ENCODE peak calls at places on chromosome 11, in seven cellular contexts. One of them, this sample, is unnamed.
A peak's percentile ranks its signal among the peaks of the same experiment; 100 is the strongest.

GRCh38 chr11:58626915-58627483 is 4.5 kb downstream of the CNTF start:
- DNase-seq in CD4-positive, alpha-beta memory T cell: no peak
- DNase-seq in PC-9: no peak
- DNase-seq in neural progenitor cell: no peak
- DNase-seq in heart right ventricle: no peak
- DNase-seq in IMR-90: peak; percentile 6
- DNase-seq in effector memory CD4-positive, alpha-beta T cell: no peak
- DNase-seq in this sample: no peak

GRCh38 chr11:122523841-122524531 is 131.5 kb upstream of the UBASH3B start:
- DNase-seq in effector memory CD4-positive, alpha-beta T cell: no peak
- DNase-seq in neural progenitor cell: peak; percentile 22
- DNase-seq in heart right ventricle: no peak
- DNase-seq in PC-9: no peak
- DNase-seq in CD4-positive, alpha-beta memory T cell: no peak
- DNase-seq in IMR-90: no peak
- DNase-seq in this sample: no peak

GRCh38 chr11:62553839-62554361 is 7.3 kb upstream of the AHNAK start:
- DNase-seq in heart right ventricle: no peak
- DNase-seq in neural progenitor cell: no peak
- DNase-seq in effector memory CD4-positive, alpha-beta T cell: no peak
- DNase-seq in PC-9: peak; percentile 74
- DNase-seq in IMR-90: peak; percentile 92
- DNase-seq in CD4-positive, alpha-beta memory T cell: no peak
- DNase-seq in this sample: peak; percentile 86

GRCh38 chr11:3163241-3163981 is 1.7 kb downstream of the OSBPL5 start:
- DNase-seq in neural progenitor cell: no peak
- DNase-seq in IMR-90: no peak
- DNase-seq in effector memory CD4-positive, alpha-beta T cell: no peak
- DNase-seq in CD4-positive, alpha-beta memory T cell: no peak
- DNase-seq in PC-9: no peak
- DNase-seq in heart right ventricle: peak; percentile 12
- DNase-seq in this sample: peak; percentile 50

GRCh38 chr11:109075976-109076375 is 346.0 kb upstream of the C11orf87 start:
- DNase-seq in heart right ventricle: peak; percentile 33
- DNase-seq in CD4-positive, alpha-beta memory T cell: no peak
- DNase-seq in IMR-90: no peak
- DNase-seq in PC-9: no peak
- DNase-seq in neural progenitor cell: no peak
- DNase-seq in effector memory CD4-positive, alpha-beta T cell: no peak
- DNase-seq in this sample: no peak

GRCh38 chr11:17551347-17552040 is 4.4 kb downstream of the OTOG start:
- DNase-seq in PC-9: no peak
- DNase-seq in IMR-90: no peak
- DNase-seq in CD4-positive, alpha-beta memory T cell: no peak
- DNase-seq in heart right ventricle: no peak
- DNase-seq in effector memory CD4-positive, alpha-beta T cell: no peak
- DNase-seq in neural progenitor cell: no peak
- DNase-seq in this sample: no peak

GRCh38 chr11:72848846-72849466 is 34.7 kb downstream of the ATG16L2 start:
- DNase-seq in heart right ventricle: no peak
- DNase-seq in neural progenitor cell: peak; percentile 59
- DNase-seq in CD4-positive, alpha-beta memory T cell: peak; percentile 48
- DNase-seq in PC-9: peak; percentile 33
- DNase-seq in effector memory CD4-positive, alpha-beta T cell: no peak
- DNase-seq in IMR-90: peak; percentile 60
- DNase-seq in this sample: no peak

GRCh38 chr11:31408205-31408604 is 38.5 kb downstream of the DNAJC24 start:
- DNase-seq in CD4-positive, alpha-beta memory T cell: no peak
- DNase-seq in effector memory CD4-positive, alpha-beta T cell: no peak
- DNase-seq in heart right ventricle: no peak
- DNase-seq in neural progenitor cell: no peak
- DNase-seq in IMR-90: no peak
- DNase-seq in PC-9: no peak
- DNase-seq in this sample: no peak

GRCh38 chr11:70544774-70545625 is 146.7 kb downstream of the CTTN start:
- DNase-seq in IMR-90: peak; percentile 23
- DNase-seq in effector memory CD4-positive, alpha-beta T cell: no peak
- DNase-seq in heart right ventricle: no peak
- DNase-seq in PC-9: peak; percentile 74
- DNase-seq in CD4-positive, alpha-beta memory T cell: no peak
- DNase-seq in neural progenitor cell: peak; percentile 91
- DNase-seq in this sample: peak; percentile 29

GRCh38 chr11:132909016-132909606 is 623.2 kb downstream of the OPCML start:
- DNase-seq in PC-9: no peak
- DNase-seq in IMR-90: no peak
- DNase-seq in effector memory CD4-positive, alpha-beta T cell: no peak
- DNase-seq in CD4-positive, alpha-beta memory T cell: no peak
- DNase-seq in heart right ventricle: no peak
- DNase-seq in neural progenitor cell: no peak
- DNase-seq in this sample: no peak

GRCh38 chr11:109435121-109435742 is 13.2 kb downstream of the C11orf87 start:
- DNase-seq in PC-9: no peak
- DNase-seq in effector memory CD4-positive, alpha-beta T cell: no peak
- DNase-seq in heart right ventricle: no peak
- DNase-seq in CD4-positive, alpha-beta memory T cell: no peak
- DNase-seq in neural progenitor cell: no peak
- DNase-seq in IMR-90: peak; percentile 62
- DNase-seq in this sample: no peak

GRCh38 chr11:96114178-96115070 is 190.5 kb upstream of the MTMR2 start:
- DNase-seq in effector memory CD4-positive, alpha-beta T cell: no peak
- DNase-seq in CD4-positive, alpha-beta memory T cell: no peak
- DNase-seq in heart right ventricle: no peak
- DNase-seq in IMR-90: no peak
- DNase-seq in neural progenitor cell: no peak
- DNase-seq in PC-9: peak; percentile 14
- DNase-seq in this sample: no peak

GRCh38 chr11:86183694-86184093 is 60.9 kb upstream of the EED start:
- DNase-seq in IMR-90: peak; percentile 76
- DNase-seq in PC-9: no peak
- DNase-seq in neural progenitor cell: no peak
- DNase-seq in heart right ventricle: no peak
- DNase-seq in CD4-positive, alpha-beta memory T cell: no peak
- DNase-seq in effector memory CD4-positive, alpha-beta T cell: no peak
- DNase-seq in this sample: no peak

GRCh38 chr11:57069942-57070341 is 81.2 kb downstream of the OR5AK2 start:
- DNase-seq in effector memory CD4-positive, alpha-beta T cell: no peak
- DNase-seq in neural progenitor cell: no peak
- DNase-seq in CD4-positive, alpha-beta memory T cell: no peak
- DNase-seq in IMR-90: no peak
- DNase-seq in heart right ventricle: no peak
- DNase-seq in PC-9: no peak
- DNase-seq in this sample: no peak

GRCh38 chr11:73995731-73996130 is 13.1 kb upstream of the UCP2 start:
- DNase-seq in neural progenitor cell: no peak
- DNase-seq in IMR-90: no peak
- DNase-seq in heart right ventricle: no peak
- DNase-seq in CD4-positive, alpha-beta memory T cell: peak; percentile 76
- DNase-seq in PC-9: no peak
- DNase-seq in effector memory CD4-positive, alpha-beta T cell: no peak
- DNase-seq in this sample: no peak

GRCh38 chr11:29486301-29486700 is 530.5 kb downstream of the KCNA4 start:
- DNase-seq in effector memory CD4-positive, alpha-beta T cell: no peak
- DNase-seq in neural progenitor cell: no peak
- DNase-seq in CD4-positive, alpha-beta memory T cell: no peak
- DNase-seq in PC-9: no peak
- DNase-seq in heart right ventricle: no peak
- DNase-seq in IMR-90: no peak
- DNase-seq in this sample: no peak

GRCh38 chr11:29485641-29486040 is 531.2 kb downstream of the KCNA4 start:
- DNase-seq in CD4-positive, alpha-beta memory T cell: no peak
- DNase-seq in heart right ventricle: no peak
- DNase-seq in IMR-90: peak; percentile 1
- DNase-seq in PC-9: no peak
- DNase-seq in effector memory CD4-positive, alpha-beta T cell: no peak
- DNase-seq in neural progenitor cell: no peak
- DNase-seq in this sample: no peak

GRCh38 chr11:29481721-29482120 is 535.1 kb downstream of the KCNA4 start:
- DNase-seq in neural progenitor cell: no peak
- DNase-seq in effector memory CD4-positive, alpha-beta T cell: no peak
- DNase-seq in IMR-90: no peak
- DNase-seq in heart right ventricle: no peak
- DNase-seq in PC-9: no peak
- DNase-seq in CD4-positive, alpha-beta memory T cell: no peak
- DNase-seq in this sample: no peak

GRCh38 chr11:29482510-29482909 is 534.3 kb downstream of the KCNA4 start:
- DNase-seq in effector memory CD4-positive, alpha-beta T cell: no peak
- DNase-seq in IMR-90: no peak
- DNase-seq in heart right ventricle: no peak
- DNase-seq in neural progenitor cell: no peak
- DNase-seq in CD4-positive, alpha-beta memory T cell: no peak
- DNase-seq in PC-9: no peak
- DNase-seq in this sample: no peak

GRCh38 chr11:29484548-29484947 is 532.3 kb downstream of the KCNA4 start:
- DNase-seq in neural progenitor cell: no peak
- DNase-seq in heart right ventricle: no peak
- DNase-seq in CD4-positive, alpha-beta memory T cell: no peak
- DNase-seq in IMR-90: no peak
- DNase-seq in PC-9: no peak
- DNase-seq in effector memory CD4-positive, alpha-beta T cell: no peak
- DNase-seq in this sample: no peak
- H3K4me1 ChIP-seq in neural progenitor cell: no peaks in the 10 kb centered on the region
- H3K4me1 ChIP-seq in heart right ventricle: no peaks in the 10 kb centered on the region
- H3K4me1 ChIP-seq in CD4-positive, alpha-beta memory T cell: no peaks in the 10 kb centered on the region
- H3K4me1 ChIP-seq in IMR-90: no peaks in the 10 kb centered on the region
- H3K4me1 ChIP-seq in PC-9: no peaks in the 10 kb centered on the region
- H3K4me1 ChIP-seq in effector memory CD4-positive, alpha-beta T cell: no peaks in the 10 kb centered on the region
- H3K4me1 ChIP-seq in this sample: no peaks in the 10 kb centered on the region

GRCh38 chr11:35065566-35065965 is 73.4 kb upstream of the CD44 start:
- DNase-seq in heart right ventricle: no peak
- DNase-seq in neural progenitor cell: no peak
- DNase-seq in PC-9: no peak
- DNase-seq in IMR-90: peak; percentile 59
- DNase-seq in CD4-positive, alpha-beta memory T cell: no peak
- DNase-seq in effector memory CD4-positive, alpha-beta T cell: no peak
- DNase-seq in this sample: no peak
- H3K4me1 ChIP-seq in heart right ventricle: no peaks in the 10 kb centered on the region
- H3K4me1 ChIP-seq in neural progenitor cell: no peaks in the 10 kb centered on the region
- H3K4me1 ChIP-seq in PC-9: no peaks in the 10 kb centered on the region
- H3K4me1 ChIP-seq in IMR-90: peaks cover 15% of the 10 kb centered on the region
- H3K4me1 ChIP-seq in CD4-positive, alpha-beta memory T cell: peaks cover 40% of the 10 kb centered on the region
- H3K4me1 ChIP-seq in effector memory CD4-positive, alpha-beta T cell: peaks cover 22% of the 10 kb centered on the region
- H3K4me1 ChIP-seq in this sample: no peaks in the 10 kb centered on the region

GRCh38 chr11:15124528-15124927 is 9.8 kb downstream of the INSC start:
- DNase-seq in heart right ventricle: no peak
- DNase-seq in PC-9: no peak
- DNase-seq in neural progenitor cell: peak; percentile 30
- DNase-seq in IMR-90: no peak
- DNase-seq in effector memory CD4-positive, alpha-beta T cell: no peak
- DNase-seq in CD4-positive, alpha-beta memory T cell: no peak
- DNase-seq in this sample: no peak

GRCh38 chr11:15123849-15124248 is 9.1 kb downstream of the INSC start:
- DNase-seq in IMR-90: peak; percentile 90
- DNase-seq in PC-9: no peak
- DNase-seq in CD4-positive, alpha-beta memory T cell: no peak
- DNase-seq in heart right ventricle: no peak
- DNase-seq in effector memory CD4-positive, alpha-beta T cell: no peak
- DNase-seq in neural progenitor cell: no peak
- DNase-seq in this sample: no peak

GRCh38 chr11:15127341-15127740 is 12.6 kb downstream of the INSC start:
- DNase-seq in CD4-positive, alpha-beta memory T cell: no peak
- DNase-seq in neural progenitor cell: no peak
- DNase-seq in PC-9: no peak
- DNase-seq in heart right ventricle: no peak
- DNase-seq in effector memory CD4-positive, alpha-beta T cell: no peak
- DNase-seq in IMR-90: peak; percentile 81
- DNase-seq in this sample: no peak

GRCh38 chr11:15128621-15129020 is 13.9 kb downstream of the INSC start:
- DNase-seq in neural progenitor cell: no peak
- DNase-seq in heart right ventricle: no peak
- DNase-seq in IMR-90: no peak
- DNase-seq in PC-9: no peak
- DNase-seq in CD4-positive, alpha-beta memory T cell: no peak
- DNase-seq in effector memory CD4-positive, alpha-beta T cell: no peak
- DNase-seq in this sample: no peak
- H3K4me1 ChIP-seq in neural progenitor cell: no peaks in the 10 kb centered on the region
- H3K4me1 ChIP-seq in heart right ventricle: no peaks in the 10 kb centered on the region
- H3K4me1 ChIP-seq in IMR-90: peaks cover 11% of the 10 kb centered on the region
- H3K4me1 ChIP-seq in PC-9: no peaks in the 10 kb centered on the region
- H3K4me1 ChIP-seq in CD4-positive, alpha-beta memory T cell: no peaks in the 10 kb centered on the region
- H3K4me1 ChIP-seq in effector memory CD4-positive, alpha-beta T cell: no peaks in the 10 kb centered on the region
- H3K4me1 ChIP-seq in this sample: no peaks in the 10 kb centered on the region

DNA sequence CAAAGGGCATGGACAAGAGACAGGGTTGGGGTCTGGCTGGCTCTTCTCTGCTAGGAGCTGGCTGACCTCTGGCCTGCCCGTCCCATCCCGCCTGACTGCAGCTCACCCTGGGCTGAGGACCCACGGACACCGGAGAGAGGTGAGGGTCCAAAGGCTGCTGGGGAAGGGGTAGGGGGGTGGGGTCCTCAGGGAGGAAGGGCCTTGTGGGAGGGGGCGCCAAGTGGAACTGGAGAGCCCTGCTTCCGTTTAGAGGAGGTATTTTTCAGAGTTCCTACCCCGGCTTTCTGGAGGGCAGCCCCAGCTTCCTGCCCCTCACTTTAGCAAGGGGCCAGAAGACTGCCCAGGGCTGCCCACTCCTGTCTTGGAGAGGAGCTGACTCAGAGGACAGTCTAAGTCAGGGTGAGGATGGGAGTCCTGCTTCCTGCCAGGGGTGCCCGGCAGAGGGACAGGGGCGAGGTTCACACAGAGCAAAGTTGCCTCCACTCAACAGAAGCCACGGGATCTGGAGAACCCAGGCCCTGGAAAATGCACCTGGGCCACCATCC is 7.1 kb downstream of the LARGE2 start:
- DNase-seq in IMR-90: no peak
- DNase-seq in neural progenitor cell: no peak
- DNase-seq in CD4-positive, alpha-beta memory T cell: no peak
- DNase-seq in effector memory CD4-positive, alpha-beta T cell: no peak
- DNase-seq in heart right ventricle: no peak
- DNase-seq in PC-9: no peak
- DNase-seq in this sample: no peak
- H3K4me1 ChIP-seq in IMR-90: no peaks in the 10 kb centered on the region
- H3K4me1 ChIP-seq in neural progenitor cell: no peaks in the 10 kb centered on the region
- H3K4me1 ChIP-seq in CD4-positive, alpha-beta memory T cell: peaks cover 42% of the 10 kb centered on the region
- H3K4me1 ChIP-seq in effector memory CD4-positive, alpha-beta T cell: peaks cover 27% of the 10 kb centered on the region
- H3K4me1 ChIP-seq in heart right ventricle: peaks cover 13% of the 10 kb centered on the region
- H3K4me1 ChIP-seq in PC-9: peaks cover 4% of the 10 kb centered on the region
- H3K4me1 ChIP-seq in this sample: no peaks in the 10 kb centered on the region

DNA sequence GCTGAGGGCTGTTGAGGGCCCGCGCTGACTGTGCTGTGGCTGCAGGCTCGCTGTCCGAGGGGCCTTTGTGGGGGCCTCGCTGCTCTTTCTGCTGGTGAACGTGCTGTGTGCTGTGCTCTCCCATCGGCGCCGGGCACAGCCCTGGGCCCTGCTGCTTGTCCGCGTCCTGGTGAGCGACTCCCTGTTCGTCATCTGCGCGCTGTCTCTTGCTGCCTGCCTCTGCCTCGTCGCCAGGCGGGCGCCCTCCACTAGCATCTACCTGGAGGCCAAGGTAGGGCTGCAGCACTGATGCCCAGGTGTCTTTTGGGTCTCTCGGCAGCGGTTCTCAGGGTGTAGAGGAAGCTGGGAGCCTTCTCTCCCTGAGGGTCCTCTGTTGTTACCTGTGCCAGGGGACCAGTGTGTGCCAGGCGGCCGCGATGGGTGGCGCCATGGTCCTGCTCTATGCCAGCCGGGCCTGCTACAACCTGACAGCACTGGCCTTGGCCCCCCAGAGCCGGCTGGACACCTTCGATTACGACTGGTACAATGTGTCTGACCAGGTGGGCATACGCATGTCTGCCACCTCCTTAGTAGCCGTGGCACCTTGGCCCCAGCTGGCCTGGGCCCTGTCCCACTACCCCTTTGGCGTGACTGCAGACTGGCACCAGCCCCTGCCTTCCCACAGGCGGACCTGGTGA is 2.2 kb downstream of the GPR137 start:
- DNase-seq in CD4-positive, alpha-beta memory T cell: no peak
- DNase-seq in neural progenitor cell: no peak
- DNase-seq in effector memory CD4-positive, alpha-beta T cell: no peak
- DNase-seq in heart right ventricle: no peak
- DNase-seq in PC-9: no peak
- DNase-seq in IMR-90: no peak
- DNase-seq in this sample: peak; percentile 51
- H3K4me1 ChIP-seq in CD4-positive, alpha-beta memory T cell: peaks cover 35% of the 10 kb centered on the region
- H3K4me1 ChIP-seq in neural progenitor cell: peaks cover 14% of the 10 kb centered on the region
- H3K4me1 ChIP-seq in effector memory CD4-positive, alpha-beta T cell: peaks cover 25% of the 10 kb centered on the region
- H3K4me1 ChIP-seq in heart right ventricle: peaks cover 27% of the 10 kb centered on the region
- H3K4me1 ChIP-seq in PC-9: peaks cover 22% of the 10 kb centered on the region
- H3K4me1 ChIP-seq in IMR-90: peaks cover 11% of the 10 kb centered on the region
- H3K4me1 ChIP-seq in this sample: peaks cover 35% of the 10 kb centered on the region